ENCODE peak calls at places on chromosome 1, in seven cellular contexts. X is heart left ventricle, G is tibial nerve, R is suprapubic skin, I is kidney epithelial cell, P is astrocyte of the spinal cord, A is mucosa of descending colon. L is an unnamed sample.

GRCh38 chr1:28161770-28162550 is 14.5 kb downstream of the PTAFR start:
- DNase-seq in A (no peak), G (no peak), R (no peak), P (no peak), I (no peak), X (no peak), L (no peak)

GRCh38 chr1:183685112-183685713 is 32.1 kb upstream of the APOBEC4 start:
- DNase-seq in G (no peak), A (no peak), I (no peak), P (peak; percentile 65), X (no peak), R (no peak), L (peak; percentile 20)

GRCh38 chr1:32989160-32989894 is 24.7 kb upstream of the RNF19B start:
- DNase-seq in A (peak; percentile 65), P (peak; percentile 98), G (peak; percentile 45), X (peak; percentile 86), I (peak; percentile 87), R (peak; percentile 84), L (peak; percentile 97)

GRCh38 chr1:169741666-169742394 is 8.0 kb upstream of the SELE start:
- DNase-seq in X (no peak), G (no peak), P (peak; percentile 75), A (no peak), R (no peak), I (no peak), L (peak; percentile 77)

GRCh38 chr1:221716713-221717490 is 25.0 kb downstream of the DUSP10 start:
- DNase-seq in G (no peak), R (no peak), X (no peak), I (no peak), A (no peak), P (no peak), L (no peak)

GRCh38 chr1:234222561-234223280 is 150.5 kb upstream of the COA6 start:
- DNase-seq in R (no peak), I (no peak), A (no peak), G (no peak), X (no peak), P (no peak), L (no peak)

GRCh38 chr1:89721351-89721750 is 88.4 kb downstream of the LRRC8C start:
- DNase-seq in R (no peak), A (no peak), X (no peak), G (no peak), I (no peak), P (peak; percentile 50), L (no peak)

GRCh38 chr1:32818804-32819541 is 1.5 kb downstream of the S100PBP start:
- DNase-seq in X (no peak), P (no peak), G (no peak), A (no peak), I (no peak), R (no peak), L (no peak)

GRCh38 chr1:53031732-53032131 is 30.3 kb upstream of the PODN start:
- DNase-seq in R (no peak), X (no peak), A (no peak), P (no peak), G (no peak), I (no peak), L (no peak)

GRCh38 chr1:188652678-188653077 is 1823.9 kb downstream of the PLA2G4A start:
- DNase-seq in R (no peak), P (peak; percentile 95), A (no peak), G (no peak), X (no peak), I (peak; percentile 19), L (peak; percentile 93)

GRCh38 chr1:182120411-182121258 is 59.1 kb upstream of the ZNF648 start:
- DNase-seq in I (peak; percentile 71), P (peak; percentile 80), X (no peak), R (no peak), A (peak; percentile 58), G (peak; percentile 44), L (peak; percentile 67)

GRCh38 chr1:78493456-78493855 is 2.7 kb downstream of the PTGFR start:
- DNase-seq in G (no peak), R (no peak), P (no peak), X (no peak), I (no peak), A (no peak), L (no peak)

GRCh38 chr1:42456754-42457089 is 379 bp downstream of the PPCS start:
- DNase-seq in I (no peak), R (peak; percentile 71), A (peak; percentile 82), X (no peak), P (no peak), G (no peak), L (no peak)

GRCh38 chr1:239987103-239987745 is 104.5 kb upstream of the FMN2 start:
- DNase-seq in P (peak; percentile 48), A (no peak), R (no peak), I (peak; percentile 4), G (peak; percentile 24), X (no peak), L (peak; percentile 26)

GRCh38 chr1:205939690-205940330 is 3.4 kb downstream of the SLC26A9 start:
- DNase-seq in I (no peak), X (no peak), R (no peak), G (no peak), P (no peak), A (peak; percentile 12), L (no peak)

GRCh38 chr1:54679706-54680105 is 36.0 kb upstream of the TTC4 start:
- DNase-seq in R (no peak), G (no peak), P (no peak), X (no peak), I (no peak), A (no peak), L (no peak)

GRCh38 chr1:245512181-245512888 is 357.6 kb downstream of the KIF26B start:
- DNase-seq in G (no peak), I (no peak), X (no peak), A (no peak), P (no peak), R (no peak), L (no peak)

GRCh38 chr1:65991694-65992093 is 199.0 kb downstream of the PDE4B start:
- DNase-seq in A (no peak), G (no peak), I (no peak), P (no peak), X (no peak), R (no peak), L (no peak)
- H3K4me3 ChIP-seq in A (no peak overlapping the region), G (no peak overlapping the region), I (no peak overlapping the region), P (no peak overlapping the region), X (no peak overlapping the region), R (no peak overlapping the region), L (no peak overlapping the region)

GRCh38 chr1:232635279-232635678 is 5.3 kb upstream of the SIPA1L2 start:
- DNase-seq in G (no peak), X (no peak), A (no peak), P (no peak), R (no peak), I (no peak), L (no peak)

GRCh38 chr1:232630894-232631195 is 912 bp upstream of the SIPA1L2 start:
- DNase-seq in A (no peak), P (no peak), R (no peak), X (no peak), I (no peak), G (no peak), L (no peak)

GRCh38 chr1:232634086-232634485 is 4.2 kb upstream of the SIPA1L2 start:
- DNase-seq in P (no peak), A (peak; percentile 78), X (peak; percentile 48), G (no peak), R (no peak), I (no peak), L (no peak)

GRCh38 chr1:232636799-232637198 is 6.9 kb upstream of the SIPA1L2 start:
- DNase-seq in G (no peak), R (no peak), X (no peak), I (no peak), A (no peak), P (no peak), L (no peak)

DNA sequence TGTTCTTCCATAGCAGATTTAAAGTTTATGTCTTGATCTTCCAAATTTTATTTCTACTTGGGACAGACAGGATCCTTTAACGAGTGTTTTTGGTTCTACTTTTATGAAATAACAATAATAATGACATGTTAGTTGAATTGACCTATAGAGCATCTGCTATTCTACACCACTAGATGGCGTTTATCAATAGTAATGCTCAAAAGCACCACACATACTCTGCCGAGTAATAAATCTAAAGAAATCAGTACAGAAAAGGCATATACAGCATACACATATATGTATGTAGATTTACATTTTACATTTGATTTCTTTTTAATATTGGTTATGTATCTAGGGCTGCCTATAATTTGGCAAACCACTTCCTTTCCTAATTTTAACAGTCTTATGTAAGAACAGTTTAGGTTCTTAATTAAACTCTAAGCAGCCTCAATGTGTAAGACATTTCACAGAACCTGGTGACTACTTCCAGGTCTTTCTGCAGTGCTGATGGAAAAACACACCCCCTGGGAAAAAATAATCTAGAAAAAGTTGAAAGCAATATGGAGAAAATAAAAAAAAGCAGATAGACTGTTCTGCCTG is 5.9 kb upstream of the SIPA1L2 start:
- DNase-seq in I (no peak), P (peak; percentile 73), A (no peak), R (no peak), G (no peak), X (no peak), L (peak; percentile 40)
- TF ChIP-seq CTCF in I (peak; percentile 54), P (peak; percentile 68), A (peak; percentile 52), R (peak; percentile 57), G (peak; percentile 75), X (peak; percentile 88), L (peak; percentile 49)

DNA sequence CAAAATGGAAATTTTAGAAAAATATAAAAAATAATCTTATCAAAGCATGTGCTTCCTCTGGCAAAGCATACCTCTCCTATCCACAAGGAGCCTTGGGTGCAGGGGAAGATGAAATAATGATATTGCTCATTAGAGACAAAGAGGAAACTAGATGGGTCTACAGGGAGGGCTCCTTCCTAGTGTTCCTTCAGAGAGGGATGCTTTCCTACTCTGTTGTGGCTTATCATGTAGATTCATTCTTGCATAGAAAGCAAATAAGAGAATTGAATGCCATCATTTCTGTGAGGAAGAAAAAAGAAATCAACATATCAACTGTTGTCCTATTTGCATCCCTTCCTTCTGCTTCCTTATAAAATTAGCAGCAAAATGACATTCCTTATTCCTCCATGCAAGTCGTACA is 543.8 kb upstream of the PLXNA2 start:
- DNase-seq in G (no peak), A (no peak), P (no peak), I (no peak), R (no peak), X (no peak), L (no peak)
- H3K4me3 ChIP-seq in G (no peak overlapping the region), A (no peak overlapping the region), P (no peak overlapping the region), I (no peak overlapping the region), R (no peak overlapping the region), X (no peak overlapping the region), L (no peak overlapping the region)

DNA sequence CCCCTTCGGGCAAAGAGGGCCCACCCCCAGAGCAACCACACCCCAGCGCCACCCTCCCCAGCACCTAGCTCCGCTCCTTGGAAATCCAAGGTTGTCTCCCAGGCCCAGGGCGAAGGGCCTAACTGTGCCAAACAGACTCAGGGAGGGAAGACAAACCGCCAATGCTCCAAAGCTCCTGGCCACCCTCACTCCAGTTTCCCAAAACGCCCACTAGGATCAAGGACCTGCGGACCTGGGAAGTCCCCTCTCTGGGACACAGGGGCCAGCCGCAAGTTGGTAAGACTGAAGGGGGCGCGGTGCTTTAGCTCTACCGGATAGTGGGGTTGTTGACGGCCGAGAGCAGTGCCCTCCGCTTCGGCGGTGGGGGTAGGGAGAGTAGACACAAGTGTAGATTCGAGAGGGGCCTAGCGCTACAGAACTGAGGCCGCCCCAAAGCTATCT is 581 bp downstream of the IRF6 start:
- DNase-seq in R (no peak), P (no peak), A (peak; percentile 64), I (no peak), X (no peak), G (no peak), L (no peak)
- TF ChIP-seq CTCF in R (no peak), P (no peak), A (no peak), I (peak; percentile 12), X (no peak), G (no peak), L (no peak)

GRCh38 chr1:152189657-152190442 is 30.8 kb upstream of the RPTN start:
- DNase-seq in A (no peak), X (peak; percentile 70), G (peak; percentile 48), I (no peak), R (peak; percentile 74), P (peak; percentile 68), L (no peak)
- H3K4me3 ChIP-seq in A (no peak overlapping the region), X (peak overlapping the region; percentile 61), G (peak overlapping the region; percentile 51), I (peak overlapping the region; percentile 55), R (peak overlapping the region; percentile 57), P (peak overlapping the region; percentile 53), L (peak overlapping the region; percentile 43)

L was measured in astrocyte of the cerebellum.